ENCODE peak calls at places on chromosomes 6 and 20, in nine cellular contexts. D is mammary epithelial cell, F is AG10803, E is cardiac fibroblast, B is astrocyte of the cerebellum, A is HL-60, C is WTC11, I is Calu3, Q is GM13977. T is an unnamed sample.

GRCh38 chr6:49570474-49571079 is 20.1 kb downstream of the C6orf141 start:
- DNase-seq in D (no peak), F (no peak), E (peak), B (no peak), A (no peak), C (no peak), I (no peak), Q (no peak), T (peak)

GRCh38 chr20:34037121-34037520 is 43.4 kb downstream of the RALY start:
- DNase-seq in D (peak), F (no peak), E (peak), B (no peak), A (no peak), C (no peak), I (no peak), Q (peak), T (no peak)

GRCh38 chr20:57332105-57333089 is 2.8 kb downstream of the SPO11 start:
- DNase-seq in D (peak), F (no peak), E (no peak), B (no peak), A (no peak), C (no peak), I (no peak), Q (no peak), T (no peak)

GRCh38 chr6:106939848-106940247 is 34.7 kb downstream of the CD24 start:
- DNase-seq in D (no peak), F (no peak), E (no peak), B (no peak), A (no peak), C (no peak), I (no peak), Q (peak), T (no peak)

GRCh38 chr20:63959699-63960075 is 3.5 kb upstream of the UCKL1 start:
- DNase-seq in D (no peak), F (no peak), E (no peak), B (no peak), A (no peak), C (no peak), I (no peak), Q (no peak), T (no peak)

GRCh38 chr20:3374296-3374695 is 33.2 kb downstream of the DNAAF9 start:
- DNase-seq in D (no peak), F (peak), E (no peak), B (no peak), A (no peak), C (no peak), I (no peak), Q (no peak), T (no peak)

GRCh38 chr20:19628570-19629134 is 129.4 kb upstream of the RIN2 start:
- DNase-seq in D (peak), F (peak), E (peak), B (peak), A (peak), C (peak), I (peak), Q (peak), T (peak)

GRCh38 chr20:49545572-49545971 is 22.4 kb downstream of the PTGIS start:
- DNase-seq in D (no peak), F (no peak), E (no peak), B (no peak), A (no peak), C (no peak), I (no peak), Q (no peak), T (no peak)

GRCh38 chr6:167501831-167502385 is 177.0 kb downstream of the TTLL2 start:
- DNase-seq in D (no peak), F (no peak), E (no peak), B (no peak), A (no peak), C (peak), I (peak), Q (no peak), T (no peak)

GRCh38 chr20:18971121-18971520 is 157.5 kb downstream of the SCP2D1 start:
- DNase-seq in D (peak), F (no peak), E (no peak), B (no peak), A (no peak), C (no peak), I (no peak), Q (no peak), T (no peak)

GRCh38 chr6:139262519-139263300 is 29.1 kb downstream of the TXLNB start:
- DNase-seq in D (peak), F (no peak), E (no peak), B (no peak), A (no peak), C (no peak), I (no peak), Q (peak), T (no peak)

GRCh38 chr6:4460595-4461475 is 315.4 kb upstream of the CDYL start:
- DNase-seq in D (no peak), F (peak), E (peak), B (no peak), A (no peak), C (no peak), I (no peak), Q (no peak), T (no peak)

GRCh38 chr6:8183266-8183665 is 80.9 kb upstream of the EEF1E1 start:
- DNase-seq in D (no peak), F (no peak), E (no peak), B (no peak), A (no peak), C (no peak), I (no peak), Q (no peak), T (no peak)

GRCh38 chr6:108133594-108134179 is 32.1 kb upstream of the NR2E1 start:
- DNase-seq in D (peak), F (peak), E (peak), B (peak), A (no peak), C (peak), I (peak), Q (no peak), T (peak)

GRCh38 chr6:95209007-95209406 is 368.3 kb upstream of the MANEA start:
- DNase-seq in D (no peak), F (no peak), E (no peak), B (no peak), A (no peak), C (no peak), I (no peak), Q (no peak), T (no peak)

GRCh38 chr6:95197590-95197989 is 379.7 kb upstream of the MANEA start:
- DNase-seq in D (no peak), F (no peak), E (no peak), B (no peak), A (no peak), C (no peak), I (no peak), Q (no peak), T (no peak)

DNA sequence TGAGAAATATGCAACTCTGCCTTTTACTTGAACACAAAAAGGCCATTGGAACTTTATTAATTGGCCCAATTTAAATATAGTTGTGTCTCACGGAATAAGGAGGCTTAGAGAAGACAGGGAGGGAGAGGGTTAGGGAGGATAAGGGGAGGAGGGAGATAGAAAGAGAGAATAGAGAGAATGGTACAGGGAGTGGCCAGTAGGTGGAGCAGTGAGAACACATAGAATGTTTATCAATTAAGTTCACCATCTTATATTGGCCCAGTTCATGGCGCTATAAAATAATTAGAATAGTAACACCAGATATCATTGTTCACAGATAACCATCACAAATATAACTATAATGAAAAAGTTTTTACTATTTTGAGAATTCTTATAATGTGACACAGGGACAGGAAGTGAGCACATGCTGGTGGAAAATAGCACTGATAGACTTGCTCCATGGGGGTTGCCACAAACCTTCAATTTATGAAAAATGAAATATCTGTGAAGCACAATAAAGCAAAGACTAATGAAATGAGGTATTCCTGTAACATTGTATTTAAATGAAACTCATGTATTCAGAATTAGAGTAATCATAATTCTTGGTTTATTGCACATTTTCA is 374.1 kb upstream of the MANEA start:
- DNase-seq in D (peak), F (no peak), E (peak), B (peak), A (no peak), C (peak), I (peak), Q (peak), T (no peak)
- TF ChIP-seq CTCF in D (peak), F (peak), E (peak), B (peak), A (peak), C (peak), I (peak), Q (peak), T (peak)

DNA sequence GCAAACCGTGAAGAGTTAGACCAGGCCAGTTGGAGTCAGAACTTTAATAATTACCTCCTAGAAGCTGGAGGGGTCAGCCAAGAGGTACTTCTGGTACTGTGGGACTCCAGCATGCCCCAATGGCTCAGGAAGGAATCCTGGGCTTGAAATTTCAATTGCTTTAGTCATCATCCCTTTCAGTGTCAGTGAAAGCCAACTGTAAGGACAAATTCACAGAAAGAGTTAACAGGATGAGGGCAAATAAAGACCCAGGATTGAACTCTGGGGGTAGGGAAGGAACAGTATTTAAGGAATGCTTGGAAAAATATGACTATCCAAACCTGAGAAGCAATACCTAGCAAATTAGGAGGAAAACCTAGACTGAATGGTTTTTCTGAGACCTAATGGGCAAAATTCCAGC is 735.1 kb upstream of the MARCKS start:
- DNase-seq in D (peak), F (peak), E (peak), B (peak), A (no peak), C (peak), I (peak), Q (no peak), T (peak)
- TF ChIP-seq CTCF in D (peak), F (peak), E (peak), B (peak), A (no peak), C (no peak), I (no peak), Q (no peak), T (peak)

DNA sequence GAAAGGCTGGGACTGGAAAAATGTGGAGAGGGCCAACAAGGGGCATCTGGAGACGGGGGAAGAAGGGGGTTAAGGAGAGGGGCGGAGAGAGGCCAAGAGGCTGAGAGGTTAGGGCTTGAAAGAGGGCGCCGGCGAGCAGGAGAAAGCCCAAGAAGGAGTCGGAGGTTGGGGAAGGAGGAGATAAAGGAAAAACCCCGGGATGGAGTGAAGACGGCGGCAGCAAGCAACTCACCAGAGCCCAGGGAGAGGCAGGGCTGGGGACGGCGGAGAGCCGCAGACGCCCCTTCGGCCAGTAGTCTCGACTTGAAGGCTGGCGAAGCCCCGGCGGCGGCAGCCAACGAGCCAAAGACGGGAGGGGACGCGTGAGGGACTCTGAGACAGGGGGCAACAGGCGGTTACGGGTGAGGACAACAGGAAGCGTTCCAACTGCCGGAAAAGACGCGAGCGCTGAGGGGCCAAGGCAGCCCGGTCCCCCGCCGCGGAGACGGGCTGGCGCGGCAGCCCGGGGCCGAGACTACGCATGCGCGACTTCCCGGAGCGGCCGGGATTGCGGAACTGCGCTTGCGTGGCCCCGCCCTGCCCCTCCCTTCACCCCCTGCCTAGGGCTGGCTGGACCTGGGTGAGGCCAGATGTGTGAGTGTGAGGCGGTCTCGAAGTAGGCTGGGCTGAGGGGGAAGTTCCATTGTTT is at the start of gene STK38:
- DNase-seq in D (peak), F (peak), E (peak), B (peak), A (peak), C (peak), I (peak), Q (peak), T (peak)
- TF ChIP-seq CTCF in D (peak), F (peak), E (no peak), B (no peak), A (no peak), C (no peak), I (no peak), Q (peak), T (no peak)

GRCh38 chr6:170522565-170523183 is 30.4 kb downstream of the PSMB1 start:
- DNase-seq in D (no peak), F (no peak), E (peak), B (no peak), A (no peak), C (peak), I (peak), Q (no peak), T (no peak)
- TF ChIP-seq CTCF in D (peak), F (peak), E (peak), B (peak), A (peak), C (no peak), I (no peak), Q (peak), T (peak)